ENCODE peak calls at places on chromosomes 1 and 21, in ten cellular contexts. One of them, this sample, is unnamed.

GRCh38 chr1:18583326-18583941 is 47.2 kb upstream of the PAX7 start:
- DNase-seq in ovary: no peak
- DNase-seq in prostate gland: no peak
- DNase-seq in testis: peak; percentile 58
- DNase-seq in body of pancreas: peak; percentile 21
- DNase-seq in IMR-90: no peak
- DNase-seq in Peyer's patch: no peak
- DNase-seq in adrenal gland: peak; percentile 32
- DNase-seq in HCT116: no peak
- DNase-seq in tibial nerve: peak; percentile 28
- DNase-seq in this sample: peak; percentile 65

GRCh38 chr1:92774407-92774806 is 10.5 kb downstream of the EVI5 start:
- DNase-seq in testis: no peak
- DNase-seq in prostate gland: no peak
- DNase-seq in body of pancreas: no peak
- DNase-seq in IMR-90: no peak
- DNase-seq in tibial nerve: no peak
- DNase-seq in HCT116: no peak
- DNase-seq in adrenal gland: no peak
- DNase-seq in ovary: no peak
- DNase-seq in Peyer's patch: no peak
- DNase-seq in this sample: no peak

GRCh38 chr1:14520514-14521163 is 77.8 kb upstream of the KAZN start:
- DNase-seq in tibial nerve: no peak
- DNase-seq in HCT116: no peak
- DNase-seq in Peyer's patch: no peak
- DNase-seq in testis: no peak
- DNase-seq in IMR-90: no peak
- DNase-seq in body of pancreas: no peak
- DNase-seq in prostate gland: peak; percentile 8
- DNase-seq in adrenal gland: no peak
- DNase-seq in ovary: no peak
- DNase-seq in this sample: no peak

GRCh38 chr1:23198373-23198772 is 18.9 kb downstream of the HTR1D start:
- DNase-seq in tibial nerve: no peak
- DNase-seq in testis: no peak
- DNase-seq in prostate gland: no peak
- DNase-seq in HCT116: peak; percentile 61
- DNase-seq in IMR-90: peak; percentile 97
- DNase-seq in body of pancreas: no peak
- DNase-seq in Peyer's patch: no peak
- DNase-seq in adrenal gland: no peak
- DNase-seq in ovary: no peak
- DNase-seq in this sample: no peak

GRCh38 chr1:33696962-33697361 is 166.9 kb upstream of the HMGB4 start:
- DNase-seq in prostate gland: peak; percentile 24
- DNase-seq in body of pancreas: no peak
- DNase-seq in Peyer's patch: no peak
- DNase-seq in testis: no peak
- DNase-seq in ovary: no peak
- DNase-seq in adrenal gland: no peak
- DNase-seq in tibial nerve: no peak
- DNase-seq in HCT116: no peak
- DNase-seq in IMR-90: no peak
- DNase-seq in this sample: no peak

GRCh38 chr1:228394571-228395394 is 11.9 kb downstream of the TRIM11 start:
- DNase-seq in body of pancreas: peak; percentile 10
- DNase-seq in IMR-90: no peak
- DNase-seq in tibial nerve: no peak
- DNase-seq in testis: no peak
- DNase-seq in Peyer's patch: peak; percentile 42
- DNase-seq in adrenal gland: peak; percentile 20
- DNase-seq in prostate gland: no peak
- DNase-seq in ovary: peak; percentile 16
- DNase-seq in HCT116: no peak
- DNase-seq in this sample: no peak

GRCh38 chr1:234300096-234300495 is 73.2 kb upstream of the COA6 start:
- DNase-seq in HCT116: no peak
- DNase-seq in adrenal gland: no peak
- DNase-seq in tibial nerve: no peak
- DNase-seq in prostate gland: no peak
- DNase-seq in body of pancreas: no peak
- DNase-seq in testis: no peak
- DNase-seq in Peyer's patch: no peak
- DNase-seq in ovary: no peak
- DNase-seq in IMR-90: no peak
- DNase-seq in this sample: no peak

GRCh38 chr1:115426271-115426771 is 88.3 kb upstream of the NGF start:
- DNase-seq in HCT116: no peak
- DNase-seq in tibial nerve: peak; percentile 29
- DNase-seq in body of pancreas: peak; percentile 51
- DNase-seq in testis: peak; percentile 26
- DNase-seq in Peyer's patch: no peak
- DNase-seq in ovary: peak; percentile 38
- DNase-seq in IMR-90: peak; percentile 91
- DNase-seq in prostate gland: no peak
- DNase-seq in adrenal gland: peak; percentile 89
- DNase-seq in this sample: peak; percentile 77

GRCh38 chr1:27784664-27785063 is 11.6 kb downstream of the STX12 start:
- DNase-seq in prostate gland: no peak
- DNase-seq in ovary: no peak
- DNase-seq in testis: no peak
- DNase-seq in tibial nerve: no peak
- DNase-seq in IMR-90: no peak
- DNase-seq in adrenal gland: no peak
- DNase-seq in body of pancreas: no peak
- DNase-seq in HCT116: no peak
- DNase-seq in Peyer's patch: no peak
- DNase-seq in this sample: no peak

GRCh38 chr1:72397786-72398185 is 115.4 kb upstream of the NEGR1 start:
- DNase-seq in tibial nerve: no peak
- DNase-seq in IMR-90: peak; percentile 74
- DNase-seq in ovary: no peak
- DNase-seq in Peyer's patch: no peak
- DNase-seq in HCT116: no peak
- DNase-seq in prostate gland: no peak
- DNase-seq in adrenal gland: no peak
- DNase-seq in testis: peak; percentile 22
- DNase-seq in body of pancreas: no peak
- DNase-seq in this sample: no peak

GRCh38 chr1:244850099-244850852 is 14.1 kb downstream of the HNRNPU start:
- DNase-seq in prostate gland: no peak
- DNase-seq in body of pancreas: no peak
- DNase-seq in IMR-90: no peak
- DNase-seq in tibial nerve: no peak
- DNase-seq in adrenal gland: no peak
- DNase-seq in Peyer's patch: no peak
- DNase-seq in HCT116: no peak
- DNase-seq in testis: no peak
- DNase-seq in ovary: no peak
- DNase-seq in this sample: no peak
- TF ChIP-seq POLR2A in prostate gland: no peak
- TF ChIP-seq POLR2A in body of pancreas: no peak
- TF ChIP-seq POLR2A in IMR-90: peak; percentile 16
- TF ChIP-seq POLR2A in tibial nerve: no peak
- TF ChIP-seq POLR2A in adrenal gland: no peak
- TF ChIP-seq POLR2A in Peyer's patch: no peak
- TF ChIP-seq POLR2A in HCT116: no peak
- TF ChIP-seq POLR2A in testis: no peak
- TF ChIP-seq POLR2A in ovary: no peak
- TF ChIP-seq POLR2A in this sample: no peak

GRCh38 chr1:87330954-87331318 is 2.3 kb downstream of the LMO4 start:
- DNase-seq in prostate gland: no peak
- DNase-seq in adrenal gland: no peak
- DNase-seq in ovary: no peak
- DNase-seq in HCT116: no peak
- DNase-seq in body of pancreas: no peak
- DNase-seq in testis: no peak
- DNase-seq in tibial nerve: no peak
- DNase-seq in IMR-90: no peak
- DNase-seq in Peyer's patch: no peak
- DNase-seq in this sample: no peak

GRCh38 chr1:87329756-87330200 is 1.1 kb downstream of the LMO4 start:
- DNase-seq in tibial nerve: no peak
- DNase-seq in IMR-90: peak; percentile 23
- DNase-seq in Peyer's patch: no peak
- DNase-seq in testis: no peak
- DNase-seq in adrenal gland: no peak
- DNase-seq in ovary: no peak
- DNase-seq in body of pancreas: no peak
- DNase-seq in HCT116: no peak
- DNase-seq in prostate gland: no peak
- DNase-seq in this sample: no peak

GRCh38 chr1:87330201-87330953 is 1.7 kb downstream of the LMO4 start:
- DNase-seq in tibial nerve: peak; percentile 40
- DNase-seq in ovary: peak; percentile 33
- DNase-seq in body of pancreas: peak; percentile 19
- DNase-seq in HCT116: no peak
- DNase-seq in Peyer's patch: peak; percentile 68
- DNase-seq in adrenal gland: peak; percentile 32
- DNase-seq in testis: peak; percentile 49
- DNase-seq in prostate gland: no peak
- DNase-seq in IMR-90: peak; percentile 40
- DNase-seq in this sample: peak; percentile 20

GRCh38 chr1:87333692-87334347 is 5.1 kb downstream of the LMO4 start:
- DNase-seq in prostate gland: no peak
- DNase-seq in testis: no peak
- DNase-seq in body of pancreas: no peak
- DNase-seq in ovary: no peak
- DNase-seq in adrenal gland: no peak
- DNase-seq in IMR-90: peak; percentile 36
- DNase-seq in tibial nerve: no peak
- DNase-seq in HCT116: no peak
- DNase-seq in Peyer's patch: no peak
- DNase-seq in this sample: no peak

GRCh38 chr1:87331319-87332269 is 2.9 kb downstream of the LMO4 start:
- DNase-seq in body of pancreas: peak; percentile 78
- DNase-seq in prostate gland: peak; percentile 79
- DNase-seq in tibial nerve: peak; percentile 75
- DNase-seq in adrenal gland: peak; percentile 68
- DNase-seq in IMR-90: peak; percentile 60
- DNase-seq in HCT116: peak; percentile 80
- DNase-seq in testis: peak; percentile 87
- DNase-seq in Peyer's patch: peak; percentile 90
- DNase-seq in ovary: peak; percentile 72
- DNase-seq in this sample: peak; percentile 88
- H3K4me1 ChIP-seq in body of pancreas: peaks cover 48% of the 10 kb centered on the region
- H3K4me1 ChIP-seq in prostate gland: no peaks in the 10 kb centered on the region
- H3K4me1 ChIP-seq in tibial nerve: peaks cover 33% of the 10 kb centered on the region
- H3K4me1 ChIP-seq in adrenal gland: peaks cover 41% of the 10 kb centered on the region
- H3K4me1 ChIP-seq in IMR-90: peaks cover 11% of the 10 kb centered on the region
- H3K4me1 ChIP-seq in HCT116: peaks cover 51% of the 10 kb centered on the region
- H3K4me1 ChIP-seq in testis: peaks cover 19% of the 10 kb centered on the region
- H3K4me1 ChIP-seq in Peyer's patch: peaks cover 38% of the 10 kb centered on the region
- H3K4me1 ChIP-seq in ovary: peaks cover 9% of the 10 kb centered on the region
- H3K4me1 ChIP-seq in this sample: peaks cover 43% of the 10 kb centered on the region

DNA sequence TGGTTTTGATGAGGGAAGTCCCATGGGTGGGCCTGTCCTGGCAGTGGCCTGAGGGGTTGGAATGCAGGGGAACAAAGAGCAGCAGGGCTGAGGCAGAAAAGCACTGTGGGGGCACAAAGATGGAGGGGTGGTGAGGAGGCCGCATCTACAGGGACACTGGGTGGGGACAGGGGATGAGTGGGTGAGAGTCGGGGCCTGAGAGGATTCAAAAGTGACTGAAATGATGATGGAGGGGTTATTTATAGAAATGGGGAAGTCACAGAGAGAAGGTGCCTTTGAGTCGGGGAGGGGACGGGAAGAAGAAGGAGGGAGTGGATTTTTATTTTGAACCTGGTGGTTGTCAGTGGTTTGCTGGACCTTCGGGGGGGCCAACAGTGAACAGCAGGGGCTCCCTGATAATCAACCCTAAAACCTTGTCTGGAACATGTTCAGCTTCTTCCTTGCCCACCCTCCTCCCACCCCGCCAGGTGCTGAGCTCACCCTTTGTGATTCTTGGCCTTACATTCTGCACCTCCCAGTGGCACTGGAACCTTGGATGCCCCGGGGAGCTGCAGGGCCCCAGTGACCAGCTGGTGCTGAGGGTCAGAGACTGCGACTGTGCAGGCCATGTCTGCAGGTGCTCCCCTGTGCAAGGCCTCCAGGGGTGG is 42.9 kb downstream of the IER5 start:
- DNase-seq in tibial nerve: no peak
- DNase-seq in body of pancreas: no peak
- DNase-seq in Peyer's patch: peak; percentile 59
- DNase-seq in ovary: no peak
- DNase-seq in HCT116: no peak
- DNase-seq in prostate gland: no peak
- DNase-seq in testis: no peak
- DNase-seq in IMR-90: no peak
- DNase-seq in adrenal gland: no peak
- DNase-seq in this sample: no peak
- H3K27ac ChIP-seq in tibial nerve: no peak overlapping the region
- H3K27ac ChIP-seq in body of pancreas: no peak overlapping the region
- H3K27ac ChIP-seq in Peyer's patch: peak overlapping the region; percentile 76
- H3K27ac ChIP-seq in ovary: no peak overlapping the region
- H3K27ac ChIP-seq in HCT116: no peak overlapping the region
- H3K27ac ChIP-seq in prostate gland: no peak overlapping the region
- H3K27ac ChIP-seq in testis: no peak overlapping the region
- H3K27ac ChIP-seq in IMR-90: no peak overlapping the region
- H3K27ac ChIP-seq in adrenal gland: no peak overlapping the region
- H3K27ac ChIP-seq in this sample: no peak overlapping the region

DNA sequence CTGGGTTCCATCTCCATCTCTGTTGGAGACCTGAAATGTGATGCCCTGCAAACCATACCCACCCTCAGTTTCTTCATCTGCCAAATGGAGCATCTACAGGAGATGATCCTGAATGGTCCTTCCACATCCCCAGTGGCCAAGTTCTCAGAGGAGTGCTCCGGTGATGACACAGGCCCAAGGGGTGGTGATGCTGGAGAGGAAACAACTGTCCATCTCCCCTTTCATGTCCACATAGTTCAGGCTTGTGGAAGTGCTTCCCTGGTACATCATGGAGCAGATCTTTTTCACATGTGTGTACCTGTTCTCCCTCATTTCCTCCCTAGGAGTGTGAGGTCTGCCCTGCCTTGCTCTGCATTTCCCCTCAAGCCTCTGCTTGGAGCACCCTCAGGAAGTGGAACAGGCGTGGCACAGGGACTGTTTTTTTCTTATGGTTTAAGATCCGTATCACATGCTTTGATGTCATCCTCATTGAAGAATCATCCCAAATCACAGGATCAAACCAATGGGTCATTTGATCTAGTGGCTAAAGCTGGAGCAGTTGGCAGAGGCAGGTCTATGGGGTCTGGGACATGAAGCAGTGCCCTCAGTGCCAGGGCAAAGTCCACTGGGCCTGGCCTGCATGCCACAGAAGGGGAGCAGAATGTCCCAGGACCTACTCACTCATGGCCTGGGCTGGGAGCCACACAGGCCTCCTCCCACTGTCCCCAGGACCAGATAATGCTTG is 8.2 kb upstream of the TRIM63 start:
- DNase-seq in HCT116: no peak
- DNase-seq in prostate gland: no peak
- DNase-seq in Peyer's patch: peak; percentile 67
- DNase-seq in tibial nerve: no peak
- DNase-seq in IMR-90: no peak
- DNase-seq in body of pancreas: peak; percentile 65
- DNase-seq in ovary: no peak
- DNase-seq in testis: no peak
- DNase-seq in adrenal gland: no peak
- DNase-seq in this sample: peak; percentile 68
- TF ChIP-seq POLR2A in HCT116: no peak
- TF ChIP-seq POLR2A in prostate gland: no peak
- TF ChIP-seq POLR2A in Peyer's patch: no peak
- TF ChIP-seq POLR2A in tibial nerve: no peak
- TF ChIP-seq POLR2A in IMR-90: no peak
- TF ChIP-seq POLR2A in body of pancreas: no peak
- TF ChIP-seq POLR2A in ovary: no peak
- TF ChIP-seq POLR2A in testis: no peak
- TF ChIP-seq POLR2A in adrenal gland: no peak
- TF ChIP-seq POLR2A in this sample: no peak

GRCh38 chr21:38996355-38996754 is 186.9 kb downstream of the PSMG1 start:
- DNase-seq in IMR-90: no peak
- DNase-seq in prostate gland: no peak
- DNase-seq in Peyer's patch: no peak
- DNase-seq in testis: no peak
- DNase-seq in HCT116: no peak
- DNase-seq in body of pancreas: no peak
- DNase-seq in tibial nerve: no peak
- DNase-seq in adrenal gland: no peak
- DNase-seq in ovary: no peak
- DNase-seq in this sample: no peak
- H3K4me1 ChIP-seq in IMR-90: peaks cover 28% of the 10 kb centered on the region
- H3K4me1 ChIP-seq in prostate gland: no peaks in the 10 kb centered on the region
- H3K4me1 ChIP-seq in Peyer's patch: peaks cover 24% of the 10 kb centered on the region
- H3K4me1 ChIP-seq in testis: peaks cover 30% of the 10 kb centered on the region
- H3K4me1 ChIP-seq in HCT116: peaks cover 17% of the 10 kb centered on the region
- H3K4me1 ChIP-seq in body of pancreas: peaks cover 5% of the 10 kb centered on the region
- H3K4me1 ChIP-seq in tibial nerve: peaks cover 14% of the 10 kb centered on the region
- H3K4me1 ChIP-seq in adrenal gland: peaks cover 37% of the 10 kb centered on the region
- H3K4me1 ChIP-seq in ovary: peaks cover 9% of the 10 kb centered on the region
- H3K4me1 ChIP-seq in this sample: peaks cover 22% of the 10 kb centered on the region

This sample was measured in heart left ventricle.